ENCODE peak calls at places on chromosomes 3 and 15, in eight cellular contexts. S, U, A, F, C, M, X and V are unnamed samples.

GRCh38 chr15:42121667-42122066 is 27.3 kb upstream of the PLA2G4D start:
- DNase-seq in S (no peak), U (no peak), A (no peak), F (no peak), C (no peak), M (no peak), X (no peak), V (no peak)

GRCh38 chr15:62594017-62594416 is 428.9 kb upstream of the C2CD4B start:
- DNase-seq in S (no peak), U (no peak), A (no peak), F (no peak), C (no peak), M (no peak), X (peak; percentile 85), V (peak; percentile 37)

GRCh38 chr3:126309162-126309561 is 48.0 kb downstream of the KLF15 start:
- DNase-seq in S (no peak), U (no peak), A (no peak), F (no peak), C (no peak), M (no peak), X (no peak), V (no peak)

GRCh38 chr3:48238506-48239085 is 2.3 kb upstream of the ZNF589 start:
- DNase-seq in S (no peak), U (no peak), A (no peak), F (no peak), C (no peak), M (no peak), X (no peak), V (no peak)

GRCh38 chr3:50127251-50127671 is 27.9 kb upstream of the SEMA3F start:
- DNase-seq in S (no peak), U (no peak), A (no peak), F (no peak), C (no peak), M (no peak), X (no peak), V (no peak)

GRCh38 chr3:81249540-81250029 is 511.9 kb downstream of the GBE1 start:
- DNase-seq in S (no peak), U (no peak), A (no peak), F (peak; percentile 63), C (no peak), M (no peak), X (peak; percentile 61), V (no peak)

GRCh38 chr3:31402118-31402517 is 130.6 kb upstream of the STT3B start:
- DNase-seq in S (no peak), U (no peak), A (no peak), F (no peak), C (no peak), M (no peak), X (no peak), V (no peak)

GRCh38 chr15:75428152-75428551 is 23.3 kb downstream of the SIN3A start:
- DNase-seq in S (no peak), U (no peak), A (no peak), F (no peak), C (no peak), M (no peak), X (no peak), V (no peak)

GRCh38 chr3:47003461-47004368 is 24.2 kb downstream of the NBEAL2 start:
- DNase-seq in S (no peak), U (no peak), A (no peak), F (no peak), C (no peak), M (no peak), X (no peak), V (no peak)

GRCh38 chr15:33968224-33968623 is at the start of gene CHRM5:
- DNase-seq in S (no peak), U (no peak), A (no peak), F (no peak), C (no peak), M (peak; percentile 49), X (peak; percentile 61), V (no peak)

GRCh38 chr3:39207361-39208192 is 15.2 kb upstream of the XIRP1 start:
- DNase-seq in S (no peak), U (no peak), A (no peak), F (no peak), C (no peak), M (no peak), X (peak; percentile 38), V (no peak)

GRCh38 chr3:9361691-9362388 is 1.0 kb upstream of the THUMPD3 start:
- DNase-seq in S (no peak), U (no peak), A (no peak), F (no peak), C (no peak), M (no peak), X (no peak), V (no peak)

GRCh38 chr3:139455855-139456254 is 20.5 kb downstream of the RBP2 start:
- DNase-seq in S (no peak), U (no peak), A (no peak), F (no peak), C (peak; percentile 96), M (no peak), X (peak; percentile 4), V (no peak)

GRCh38 chr15:63598467-63599400 is 1.5 kb downstream of the FBXL22 start:
- DNase-seq in S (no peak), U (no peak), A (no peak), F (no peak), C (no peak), M (no peak), X (peak; percentile 36), V (no peak)

GRCh38 chr3:182636646-182637045 is 156.7 kb upstream of the ATP11B start:
- DNase-seq in S (no peak), U (no peak), A (no peak), F (no peak), C (no peak), M (no peak), X (no peak), V (no peak)

GRCh38 chr15:80706161-80706560 is 11.1 kb downstream of the ABHD17C start:
- DNase-seq in S (no peak), U (no peak), A (no peak), F (no peak), C (no peak), M (no peak), X (no peak), V (no peak)

GRCh38 chr15:61227269-61228024 is 1.7 kb downstream of the RORA start:
- DNase-seq in S (no peak), U (no peak), A (no peak), F (peak; percentile 8), C (no peak), M (peak; percentile 43), X (peak; percentile 59), V (no peak)

GRCh38 chr3:101725890-101726275 is 1.5 kb downstream of the CEP97 start:
- DNase-seq in S (no peak), U (no peak), A (no peak), F (no peak), C (no peak), M (no peak), X (no peak), V (no peak)